ENCODE peak calls at places on chromosomes 3 and 15, in six cellular contexts. K is HFFc6, L is NCI-H2081, B is NCI-H345, X is NCI-H1105, I is COLO829. N is an unnamed sample.
A peak's percentile ranks its signal among the peaks of the same experiment; 100 is the strongest.

GRCh38 chr15:77014137-77015081 is 19.5 kb downstream of the PSTPIP1 start:
- DNase-seq in K (no peak), L (no peak), B (no peak), X (no peak), I (no peak), N (no peak)

GRCh38 chr3:9204253-9205005 is 45.0 kb downstream of the SRGAP3 start:
- DNase-seq in K (no peak), L (no peak), B (no peak), X (no peak), I (no peak), N (peak; percentile 70)

GRCh38 chr3:194072097-194072428 is 63.9 kb upstream of the HES1 start:
- DNase-seq in K (no peak), L (no peak), B (no peak), X (no peak), I (no peak), N (no peak)

GRCh38 chr3:73540969-73541740 is 83.6 kb downstream of the PDZRN3 start:
- DNase-seq in K (peak; percentile 56), L (no peak), B (no peak), X (no peak), I (no peak), N (no peak)

GRCh38 chr15:23645379-23646164 is 2.1 kb downstream of the MAGEL2 start:
- DNase-seq in K (no peak), L (no peak), B (peak; percentile 18), X (no peak), I (no peak), N (peak; percentile 77)

GRCh38 chr3:186931487-186932280 is 1.4 kb downstream of the ST6GAL1 start:
- DNase-seq in K (peak; percentile 31), L (no peak), B (peak; percentile 37), X (peak; percentile 59), I (no peak), N (peak; percentile 89)

GRCh38 chr3:97138914-97139541 is 324.6 kb downstream of the EPHA6 start:
- DNase-seq in K (no peak), L (no peak), B (no peak), X (no peak), I (no peak), N (peak; percentile 61)

GRCh38 chr15:70066422-70066821 is 31.3 kb downstream of the TLE3 start:
- DNase-seq in K (peak; percentile 68), L (no peak), B (no peak), X (no peak), I (no peak), N (no peak)

GRCh38 chr3:52525666-52526065 is 8.0 kb downstream of the NT5DC2 start:
- DNase-seq in K (no peak), L (no peak), B (no peak), X (no peak), I (no peak), N (no peak)

GRCh38 chr3:22660076-22660475 is 543.1 kb upstream of the UBE2E2 start:
- DNase-seq in K (no peak), L (no peak), B (no peak), X (no peak), I (no peak), N (no peak)

GRCh38 chr3:195558602-195559001 is 15.5 kb upstream of the PPP1R2 start:
- DNase-seq in K (no peak), L (peak; percentile 77), B (peak; percentile 56), X (peak; percentile 53), I (no peak), N (peak; percentile 67)

GRCh38 chr15:88274534-88275460 is 18.3 kb upstream of the NTRK3 start:
- DNase-seq in K (peak; percentile 45), L (peak; percentile 25), B (peak; percentile 45), X (peak; percentile 9), I (peak; percentile 81), N (peak; percentile 94)

GRCh38 chr3:161510510-161511260 is 14.1 kb downstream of the OTOL1 start:
- DNase-seq in K (no peak), L (peak; percentile 45), B (no peak), X (no peak), I (peak; percentile 16), N (no peak)

GRCh38 chr15:41806291-41807181 is 21.4 kb upstream of the JMJD7 start:
- DNase-seq in K (no peak), L (peak; percentile 2), B (no peak), X (peak; percentile 23), I (no peak), N (peak; percentile 75)